ENCODE peak calls at places on chromosome 12, in four cellular contexts. I, F, Z and T are unnamed samples.

GRCh38 chr12:8127138-8127537 is 3.7 kb downstream of the CLEC4A start:
- DNase-seq in I (no peak), F (no peak), Z (no peak), T (peak)

GRCh38 chr12:78820946-78821345 is 43.6 kb upstream of the SYT1 start:
- DNase-seq in I (no peak), F (no peak), Z (no peak), T (no peak)

GRCh38 chr12:15244341-15244740 is 23.1 kb upstream of the RERG start:
- DNase-seq in I (no peak), F (no peak), Z (no peak), T (no peak)

GRCh38 chr12:130661501-130662255 is 54.4 kb downstream of the RIMBP2 start:
- DNase-seq in I (peak), F (no peak), Z (no peak), T (peak)

GRCh38 chr12:8038659-8039114 is 6.2 kb downstream of the FOXJ2 start:
- DNase-seq in I (peak), F (peak), Z (no peak), T (peak)

GRCh38 chr12:105382771-105383632 is 52.5 kb downstream of the C12orf75 start:
- DNase-seq in I (peak), F (peak), Z (no peak), T (peak)

GRCh38 chr12:30822385-30823139 is 67.8 kb upstream of the CAPRIN2 start:
- DNase-seq in I (peak), F (peak), Z (no peak), T (peak)

GRCh38 chr12:110403975-110404675 is 617 bp upstream of the ANAPC7 start:
- DNase-seq in I (peak), F (peak), Z (peak), T (peak)

GRCh38 chr12:66244446-66244845 is 55.4 kb downstream of the IRAK3 start:
- DNase-seq in I (no peak), F (no peak), Z (no peak), T (no peak)

GRCh38 chr12:64510687-64511086 is 58.8 kb downstream of the TBK1 start:
- DNase-seq in I (no peak), F (no peak), Z (no peak), T (no peak)

GRCh38 chr12:24072302-24072701 is 122.8 kb upstream of the SOX5 start:
- DNase-seq in I (no peak), F (peak), Z (no peak), T (no peak)

GRCh38 chr12:82740129-82741000 is 53.7 kb downstream of the TMTC2 start:
- DNase-seq in I (peak), F (peak), Z (no peak), T (peak)

GRCh38 chr12:2582631-2583616 is 211.8 kb upstream of the FKBP4 start:
- DNase-seq in I (peak), F (peak), Z (peak), T (peak)

GRCh38 chr12:106901276-106901675 is 54.4 kb upstream of the TMEM263 start:
- DNase-seq in I (no peak), F (peak), Z (no peak), T (no peak)

GRCh38 chr12:76422878-76423438 is 74.7 kb upstream of the BBS10 start:
- DNase-seq in I (no peak), F (peak), Z (no peak), T (peak)

GRCh38 chr12:68236421-68237059 is 10.9 kb upstream of the IL26 start:
- DNase-seq in I (no peak), F (no peak), Z (no peak), T (no peak)

GRCh38 chr12:95424271-95424994 is 49.5 kb upstream of the METAP2 start:
- DNase-seq in I (no peak), F (no peak), Z (no peak), T (no peak)

GRCh38 chr12:111076611-111077451 is 156.5 kb upstream of the MYL2 start:
- DNase-seq in I (no peak), F (no peak), Z (no peak), T (no peak)

GRCh38 chr12:58167622-58168021 is 226.3 kb downstream of the ATP23 start:
- DNase-seq in I (no peak), F (no peak), Z (no peak), T (no peak)
- H4K5ac ChIP-seq in I (no peak), F (no peak), Z (no peak), T (no peak)

GRCh38 chr12:57107456-57107855 is 3.7 kb downstream of the STAT6 start:
- DNase-seq in I (no peak), F (no peak), Z (no peak), T (no peak)
- H4K5ac ChIP-seq in I (no peak), F (no peak), Z (no peak), T (no peak)

DNA sequence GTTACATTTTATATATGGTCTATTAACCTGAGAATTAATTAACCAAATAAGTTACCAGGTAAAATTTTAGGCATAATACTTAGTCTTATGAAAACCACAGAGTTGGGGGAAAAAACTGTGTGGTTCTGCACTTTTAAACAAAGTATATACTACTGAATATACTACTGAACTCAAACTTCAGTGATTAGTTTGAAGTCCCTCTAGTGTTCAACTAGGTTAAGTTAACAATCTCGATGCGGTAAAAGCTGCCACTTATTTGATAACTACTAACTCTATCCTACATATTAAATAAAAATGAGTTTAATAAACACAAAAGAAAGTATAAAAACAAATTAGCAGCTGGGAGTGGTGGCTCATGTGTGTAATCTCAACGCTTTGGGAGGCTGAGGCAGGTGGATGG is 56.7 kb downstream of the MED13L start:
- DNase-seq in I (no peak), F (no peak), Z (no peak), T (no peak)
- H4K5ac ChIP-seq in I (no peak), F (no peak), Z (no peak), T (no peak)

DNA sequence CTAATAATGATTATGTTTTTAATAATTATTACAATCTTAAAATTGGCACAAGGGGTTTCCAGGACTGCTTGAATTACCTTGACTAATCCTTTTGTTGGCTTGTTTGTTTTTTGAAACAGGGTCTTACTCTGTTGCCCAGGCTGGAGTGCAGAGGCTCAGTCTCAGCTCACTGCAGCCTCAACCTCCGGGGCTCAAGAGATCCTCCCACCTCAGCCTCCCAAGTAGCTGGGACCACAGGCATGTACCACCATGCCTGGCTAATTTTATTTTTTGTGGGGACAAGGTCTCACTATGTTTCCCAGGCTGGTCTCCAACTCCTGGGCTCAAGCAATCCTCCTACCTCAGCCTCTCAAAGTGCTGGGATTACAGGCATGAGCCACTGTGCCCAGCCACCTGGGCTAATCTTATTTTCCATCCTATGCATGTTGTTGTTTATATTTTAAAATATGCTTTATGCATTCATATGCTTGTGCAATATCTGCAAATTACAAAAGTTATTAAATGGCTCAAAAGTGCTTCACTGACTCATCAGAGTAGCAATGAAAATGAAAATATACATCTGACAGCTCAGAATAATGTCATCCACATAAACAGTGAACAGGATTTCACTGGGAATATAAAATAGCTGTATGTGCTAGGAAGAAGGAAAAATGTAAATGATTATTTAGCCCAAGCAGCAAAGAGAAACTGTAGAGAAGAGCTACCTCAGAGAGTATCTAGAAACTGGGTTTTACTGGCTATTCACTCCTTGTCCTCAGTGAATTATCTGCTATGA is 24.8 kb upstream of the PLEKHG6 start:
- DNase-seq in I (no peak), F (peak), Z (no peak), T (no peak)
- H4K5ac ChIP-seq in I (no peak), F (peak), Z (no peak), T (no peak)

DNA sequence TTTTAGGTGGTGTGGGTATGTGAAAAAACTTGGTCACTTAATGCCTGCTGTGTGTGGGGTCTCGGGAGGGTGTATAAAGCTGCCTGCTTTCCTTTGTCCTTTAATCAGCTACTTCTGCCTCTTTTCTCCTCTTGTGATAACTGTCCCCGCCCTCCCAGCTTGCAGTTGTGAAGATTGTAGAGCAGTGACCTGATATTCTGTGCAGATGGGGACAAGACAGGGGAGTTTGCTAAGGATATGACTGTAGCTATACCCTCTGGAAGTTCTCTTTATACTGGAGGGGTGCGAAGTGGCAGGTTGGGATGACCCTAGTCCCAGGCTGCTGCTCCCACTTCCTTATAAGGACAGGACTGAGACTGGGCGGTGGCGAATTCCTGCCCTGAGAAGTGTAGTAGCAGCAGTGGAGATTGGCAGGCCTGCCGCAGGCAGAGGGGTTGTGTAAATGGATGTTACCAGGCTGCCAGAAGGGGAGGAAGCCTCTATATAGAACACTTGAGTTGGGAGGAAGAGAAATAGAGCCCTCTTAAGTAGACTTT is 835 bp downstream of the MYL6 start:
- DNase-seq in I (peak), F (peak), Z (no peak), T (peak)
- H4K5ac ChIP-seq in I (no peak), F (peak), Z (no peak), T (no peak)

DNA sequence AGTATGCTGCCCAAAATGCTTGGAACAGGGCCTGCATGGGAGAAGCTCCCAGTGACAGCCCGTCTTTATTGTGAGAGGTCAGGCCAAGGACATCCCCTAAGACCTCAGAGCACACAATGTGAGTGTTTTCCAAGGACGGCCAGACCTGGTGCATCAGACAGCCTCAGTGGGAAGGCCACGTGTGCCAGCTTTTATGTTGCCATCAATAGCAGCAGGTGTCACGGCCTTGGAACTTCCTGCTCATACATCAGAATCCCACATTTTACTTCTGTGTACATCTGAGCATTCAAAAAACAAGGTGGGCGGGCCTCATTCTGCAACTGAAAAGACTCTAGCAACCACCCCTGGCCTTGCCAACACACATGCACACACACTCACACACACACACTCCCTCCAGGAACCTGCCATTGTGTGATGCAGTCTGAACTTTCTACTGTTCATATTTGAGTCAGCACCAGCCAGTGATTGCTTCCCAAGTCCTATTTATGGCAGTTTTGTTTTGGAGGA is 753.1 kb upstream of the TBX3 start:
- DNase-seq in I (no peak), F (no peak), Z (no peak), T (no peak)
- H4K5ac ChIP-seq in I (no peak), F (no peak), Z (no peak), T (no peak)

GRCh38 chr12:18581232-18581962 is 156.4 kb downstream of the PLCZ1 start:
- DNase-seq in I (no peak), F (peak), Z (no peak), T (no peak)
- H4K5ac ChIP-seq in I (no peak), F (no peak), Z (no peak), T (no peak)

DNA sequence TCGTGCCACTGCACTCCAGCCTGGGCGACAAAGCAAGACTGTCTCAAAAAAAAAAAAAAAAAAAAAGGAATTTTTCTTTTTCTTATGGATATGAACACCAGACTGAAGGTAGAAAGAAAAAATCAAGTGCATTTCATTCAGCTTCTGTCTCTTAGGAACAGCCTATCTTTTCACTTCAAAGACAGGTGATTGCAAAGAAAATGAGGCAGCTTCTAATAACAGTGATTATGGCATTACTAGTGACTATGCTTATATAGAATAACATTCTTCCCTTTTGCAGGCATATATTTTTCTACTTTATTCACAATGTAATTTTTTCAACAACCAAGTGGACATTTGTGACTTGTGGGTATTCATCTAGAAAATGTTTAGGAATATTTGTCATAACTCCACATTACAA is 295.5 kb upstream of the ATXN7L3B start:
- DNase-seq in I (no peak), F (no peak), Z (no peak), T (no peak)
- H4K5ac ChIP-seq in I (no peak), F (no peak), Z (no peak), T (no peak)